ENCODE peak calls at places on chromosomes 6 and 20, in five cellular contexts. M, H, P, C and V are unnamed samples.

GRCh38 chr6:25456249-25456648 is 177.1 kb downstream of the CARMIL1 start:
- DNase-seq in C (no peak), P (no peak), H (no peak), M (no peak), V (no peak)

GRCh38 chr6:148272084-148272483 is 70.6 kb upstream of the SASH1 start:
- DNase-seq in H (no peak), P (peak; percentile 11), C (no peak), M (peak; percentile 93), V (no peak)

GRCh38 chr6:141443668-141444067 is 689.1 kb upstream of the GJE1 start:
- DNase-seq in H (no peak), M (no peak), P (no peak), C (no peak), V (no peak)

GRCh38 chr6:80319286-80319685 is 212.8 kb downstream of the BCKDHB start:
- DNase-seq in M (peak; percentile 25), H (no peak), P (no peak), C (no peak), V (no peak)

GRCh38 chr20:59032713-59033059 is 551 bp upstream of the ATP5F1E start:
- DNase-seq in H (no peak), P (no peak), M (peak; percentile 32), C (no peak), V (no peak)

GRCh38 chr6:144782634-144783033 is 497.5 kb downstream of the UTRN start:
- DNase-seq in M (no peak), H (no peak), C (no peak), P (no peak), V (no peak)

GRCh38 chr6:33967266-33967767 is 163.5 kb upstream of the MLN start:
- DNase-seq in C (no peak), P (no peak), H (no peak), M (no peak), V (no peak)

GRCh38 chr6:160919713-160920112 is 71.9 kb upstream of the MAP3K4 start:
- DNase-seq in P (no peak), C (no peak), H (no peak), M (peak; percentile 81), V (no peak)

GRCh38 chr6:134822920-134823430 is 126.9 kb downstream of the ALDH8A1 start:
- DNase-seq in H (no peak), P (peak; percentile 55), C (no peak), M (peak; percentile 87), V (no peak)

GRCh38 chr6:108850669-108851467 is 2.6 kb downstream of the ARMC2 start:
- DNase-seq in H (no peak), P (peak; percentile 76), C (no peak), M (peak; percentile 47), V (no peak)

GRCh38 chr6:91105532-91105931 is 518.7 kb upstream of the MAP3K7 start:
- DNase-seq in C (no peak), P (no peak), H (no peak), M (no peak), V (no peak)

GRCh38 chr20:20712004-20712473 is 405 bp downstream of the RALGAPA2 start:
- DNase-seq in H (no peak), C (no peak), P (no peak), M (no peak), V (no peak)

GRCh38 chr6:68778356-68779020 is 143.4 kb downstream of the ADGRB3 start:
- DNase-seq in C (no peak), H (no peak), M (peak; percentile 0), P (peak; percentile 10), V (no peak)

GRCh38 chr20:39358052-39358451 is 395.9 kb downstream of the DHX35 start:
- DNase-seq in H (no peak), P (peak; percentile 19), M (no peak), C (no peak), V (no peak)

GRCh38 chr6:41159415-41160082 is 3.4 kb downstream of the TREM2 start:
- DNase-seq in C (no peak), M (no peak), H (no peak), P (no peak), V (no peak)

GRCh38 chr20:32528291-32528891 is 56.7 kb downstream of the NOL4L start:
- DNase-seq in H (no peak), M (no peak), P (peak; percentile 70), C (no peak), V (no peak)

GRCh38 chr20:52493177-52493711 is 301.7 kb upstream of the ZFP64 start:
- DNase-seq in H (no peak), C (no peak), P (peak; percentile 27), M (no peak), V (no peak)

GRCh38 chr20:47559141-47559540 is 57.5 kb downstream of the NCOA3 start:
- DNase-seq in M (no peak), C (no peak), H (no peak), P (no peak), V (no peak)

GRCh38 chr20:43991264-43991663 is 76.6 kb downstream of the TOX2 start:
- DNase-seq in M (no peak), P (no peak), H (no peak), C (no peak), V (no peak)

GRCh38 chr20:25072226-25072811 is 9.6 kb downstream of the VSX1 start:
- DNase-seq in C (no peak), M (peak; percentile 49), H (no peak), P (no peak), V (no peak)

GRCh38 chr20:37543828-37544227 is 16.2 kb upstream of the BLCAP start:
- DNase-seq in P (no peak), M (peak; percentile 44), C (no peak), H (no peak), V (no peak)

GRCh38 chr6:119929121-119929520 is 579.6 kb upstream of the MAN1A1 start:
- DNase-seq in C (no peak), P (no peak), H (no peak), M (no peak), V (no peak)

GRCh38 chr20:47785900-47786762 is 850 bp upstream of the SULF2 start:
- DNase-seq in P (peak; percentile 77), H (no peak), M (peak; percentile 75), C (no peak), V (peak; percentile 37)